ENCODE peak calls at places on chromosomes 3 and 15, in six cellular contexts. One of them, this sample, is unnamed.
A peak's percentile ranks its signal among the peaks of the same experiment; 100 is the strongest.

GRCh38 chr3:135760581-135760980 is 204.9 kb upstream of the PPP2R3A start:
- DNase-seq in T-cell: no peak
- DNase-seq in Panc1: no peak
- DNase-seq in AG10803: no peak
- DNase-seq in GF-D8: no peak
- DNase-seq in lower leg skin: no peak
- DNase-seq in this sample: no peak

GRCh38 chr15:70234256-70234965 is 136.7 kb upstream of the TLE3 start:
- DNase-seq in T-cell: no peak
- DNase-seq in Panc1: no peak
- DNase-seq in AG10803: peak; percentile 96
- DNase-seq in GF-D8: no peak
- DNase-seq in lower leg skin: peak; percentile 62
- DNase-seq in this sample: no peak

GRCh38 chr15:40843885-40844542 is at the start of gene SPINT1:
- DNase-seq in T-cell: peak; percentile 20
- DNase-seq in Panc1: no peak
- DNase-seq in AG10803: no peak
- DNase-seq in GF-D8: no peak
- DNase-seq in lower leg skin: no peak
- DNase-seq in this sample: no peak

GRCh38 chr3:43155464-43156121 is 49.7 kb upstream of the POMGNT2 start:
- DNase-seq in T-cell: no peak
- DNase-seq in Panc1: no peak
- DNase-seq in AG10803: peak; percentile 86
- DNase-seq in GF-D8: no peak
- DNase-seq in lower leg skin: peak; percentile 93
- DNase-seq in this sample: no peak

GRCh38 chr3:149339931-149340309 is 6.5 kb upstream of the TM4SF18 start:
- DNase-seq in T-cell: no peak
- DNase-seq in Panc1: peak; percentile 99
- DNase-seq in AG10803: peak; percentile 98
- DNase-seq in GF-D8: no peak
- DNase-seq in lower leg skin: peak; percentile 93
- DNase-seq in this sample: peak; percentile 98

GRCh38 chr3:146496726-146497125 is 27.4 kb upstream of the PLSCR2 start:
- DNase-seq in T-cell: no peak
- DNase-seq in Panc1: no peak
- DNase-seq in AG10803: no peak
- DNase-seq in GF-D8: no peak
- DNase-seq in lower leg skin: no peak
- DNase-seq in this sample: no peak

GRCh38 chr3:189419683-189420082 is 211.5 kb upstream of the TP63 start:
- DNase-seq in T-cell: no peak
- DNase-seq in Panc1: no peak
- DNase-seq in AG10803: no peak
- DNase-seq in GF-D8: no peak
- DNase-seq in lower leg skin: no peak
- DNase-seq in this sample: no peak

GRCh38 chr3:179811321-179812095 is 158.7 kb downstream of the USP13 start:
- DNase-seq in T-cell: no peak
- DNase-seq in Panc1: peak; percentile 60
- DNase-seq in AG10803: peak; percentile 72
- DNase-seq in GF-D8: peak; percentile 28
- DNase-seq in lower leg skin: no peak
- DNase-seq in this sample: peak; percentile 22

GRCh38 chr3:86988235-86988634 is 2.7 kb downstream of the VGLL3 start:
- DNase-seq in T-cell: no peak
- DNase-seq in Panc1: no peak
- DNase-seq in AG10803: peak; percentile 86
- DNase-seq in GF-D8: no peak
- DNase-seq in lower leg skin: no peak
- DNase-seq in this sample: no peak

GRCh38 chr15:52486003-52486996 is 42.4 kb downstream of the MYO5A start:
- DNase-seq in T-cell: no peak
- DNase-seq in Panc1: no peak
- DNase-seq in AG10803: no peak
- DNase-seq in GF-D8: no peak
- DNase-seq in lower leg skin: no peak
- DNase-seq in this sample: no peak

GRCh38 chr15:90101130-90101968 is 919 bp downstream of the IDH2 start:
- DNase-seq in T-cell: no peak
- DNase-seq in Panc1: no peak
- DNase-seq in AG10803: peak; percentile 25
- DNase-seq in GF-D8: peak; percentile 20
- DNase-seq in lower leg skin: peak; percentile 89
- DNase-seq in this sample: no peak

GRCh38 chr3:159814161-159814560 is 174.5 kb upstream of the IL12A start:
- DNase-seq in T-cell: no peak
- DNase-seq in Panc1: no peak
- DNase-seq in AG10803: no peak
- DNase-seq in GF-D8: no peak
- DNase-seq in lower leg skin: no peak
- DNase-seq in this sample: no peak

GRCh38 chr3:11544413-11545181 is 99.1 kb downstream of the VGLL4 start:
- DNase-seq in T-cell: no peak
- DNase-seq in Panc1: no peak
- DNase-seq in AG10803: peak; percentile 42
- DNase-seq in GF-D8: peak; percentile 5
- DNase-seq in lower leg skin: no peak
- DNase-seq in this sample: no peak

GRCh38 chr3:52730681-52731080 is 24.8 kb downstream of the SPCS1 start:
- DNase-seq in T-cell: no peak
- DNase-seq in Panc1: no peak
- DNase-seq in AG10803: no peak
- DNase-seq in GF-D8: no peak
- DNase-seq in lower leg skin: no peak
- DNase-seq in this sample: no peak

GRCh38 chr15:70494861-70495571 is 268.3 kb downstream of the UACA start:
- DNase-seq in T-cell: no peak
- DNase-seq in Panc1: peak; percentile 80
- DNase-seq in AG10803: peak; percentile 65
- DNase-seq in GF-D8: no peak
- DNase-seq in lower leg skin: no peak
- DNase-seq in this sample: no peak

GRCh38 chr3:144294659-144295538 is 323.3 kb downstream of the DIPK2A start:
- DNase-seq in T-cell: no peak
- DNase-seq in Panc1: no peak
- DNase-seq in AG10803: no peak
- DNase-seq in GF-D8: no peak
- DNase-seq in lower leg skin: no peak
- DNase-seq in this sample: no peak

GRCh38 chr3:125594581-125595011 is 701 bp downstream of the OSBPL11 start:
- DNase-seq in T-cell: no peak
- DNase-seq in Panc1: no peak
- DNase-seq in AG10803: no peak
- DNase-seq in GF-D8: no peak
- DNase-seq in lower leg skin: peak; percentile 85
- DNase-seq in this sample: no peak

GRCh38 chr3:154780263-154780662 is 299.9 kb upstream of the MME start:
- DNase-seq in T-cell: no peak
- DNase-seq in Panc1: no peak
- DNase-seq in AG10803: no peak
- DNase-seq in GF-D8: no peak
- DNase-seq in lower leg skin: no peak
- DNase-seq in this sample: no peak

GRCh38 chr3:111803123-111803593 is 55.9 kb upstream of the PHLDB2 start:
- DNase-seq in T-cell: no peak
- DNase-seq in Panc1: no peak
- DNase-seq in AG10803: peak; percentile 100
- DNase-seq in GF-D8: no peak
- DNase-seq in lower leg skin: peak; percentile 95
- DNase-seq in this sample: no peak

GRCh38 chr3:152258448-152259302 is 10.1 kb upstream of the MBNL1 start:
- DNase-seq in T-cell: peak; percentile 68
- DNase-seq in Panc1: peak; percentile 77
- DNase-seq in AG10803: peak; percentile 100
- DNase-seq in GF-D8: peak; percentile 90
- DNase-seq in lower leg skin: peak; percentile 93
- DNase-seq in this sample: no peak

GRCh38 chr3:30871720-30872119 is 22.7 kb downstream of the GADL1 start:
- DNase-seq in T-cell: no peak
- DNase-seq in Panc1: no peak
- DNase-seq in AG10803: no peak
- DNase-seq in GF-D8: no peak
- DNase-seq in lower leg skin: no peak
- DNase-seq in this sample: no peak